ENCODE peak calls at places on chromosomes 7 and 10, in ten cellular contexts. W, I, P, Y, C, B, X, G, S and R are unnamed samples.
A peak's percentile ranks its signal among the peaks of the same experiment; 100 is the strongest.

GRCh38 chr10:77927343-77928256 is 1.0 kb upstream of the DLG5 start:
- DNase-seq in W (no peak), I (no peak), P (no peak), Y (no peak), C (no peak), B (peak; percentile 13), X (no peak), G (no peak), S (no peak), R (no peak)

GRCh38 chr7:128939075-128939860 is 1.5 kb downstream of the IRF5 start:
- DNase-seq in W (no peak), I (peak; percentile 41), P (no peak), Y (no peak), C (no peak), B (no peak), X (no peak), G (peak; percentile 65), S (peak; percentile 81), R (no peak)

GRCh38 chr7:84013616-84014240 is 180.9 kb downstream of the SEMA3A start:
- DNase-seq in W (no peak), I (no peak), P (no peak), Y (no peak), C (no peak), B (no peak), X (no peak), G (no peak), S (no peak), R (no peak)

GRCh38 chr7:151520419-151521229 is 929 bp upstream of the RHEB start:
- DNase-seq in W (no peak), I (no peak), P (peak; percentile 57), Y (peak; percentile 33), C (no peak), B (no peak), X (no peak), G (no peak), S (peak; percentile 94), R (no peak)

GRCh38 chr7:20858913-20859312 is 72.2 kb upstream of the SP8 start:
- DNase-seq in W (no peak), I (no peak), P (no peak), Y (no peak), C (no peak), B (no peak), X (no peak), G (no peak), S (no peak), R (no peak)

GRCh38 chr7:20306499-20306946 is 24.2 kb upstream of the ITGB8 start:
- DNase-seq in W (peak; percentile 62), I (no peak), P (no peak), Y (no peak), C (no peak), B (peak; percentile 90), X (no peak), G (no peak), S (no peak), R (no peak)

GRCh38 chr10:73232887-73233286 is 14.2 kb downstream of the DNAJC9 start:
- DNase-seq in W (no peak), I (no peak), P (no peak), Y (no peak), C (no peak), B (peak; percentile 6), X (peak; percentile 55), G (no peak), S (no peak), R (no peak)

GRCh38 chr7:51613911-51614344 is 297.3 kb upstream of the COBL start:
- DNase-seq in W (no peak), I (no peak), P (no peak), Y (peak; percentile 47), C (no peak), B (no peak), X (no peak), G (no peak), S (no peak), R (no peak)

GRCh38 chr10:30463944-30464451 is 30.0 kb downstream of the MAP3K8 start:
- DNase-seq in W (no peak), I (peak; percentile 37), P (no peak), Y (no peak), C (peak; percentile 31), B (no peak), X (no peak), G (no peak), S (no peak), R (no peak)

GRCh38 chr7:47669178-47669878 is 87.4 kb upstream of the TNS3 start:
- DNase-seq in W (peak; percentile 37), I (peak; percentile 67), P (peak; percentile 74), Y (no peak), C (no peak), B (no peak), X (no peak), G (peak; percentile 90), S (peak; percentile 90), R (no peak)

GRCh38 chr7:71868797-71869196 is 543.3 kb downstream of the CALN1 start:
- DNase-seq in W (no peak), I (no peak), P (no peak), Y (no peak), C (no peak), B (no peak), X (no peak), G (no peak), S (no peak), R (peak; percentile 10)

GRCh38 chr10:120492366-120492765 is 35.3 kb downstream of the PLPP4 start:
- DNase-seq in W (no peak), I (no peak), P (no peak), Y (no peak), C (no peak), B (peak; percentile 58), X (no peak), G (no peak), S (no peak), R (no peak)

GRCh38 chr7:159067870-159068787 is 76.5 kb downstream of the VIPR2 start:
- DNase-seq in W (no peak), I (peak; percentile 14), P (no peak), Y (no peak), C (no peak), B (no peak), X (no peak), G (no peak), S (no peak), R (no peak)

GRCh38 chr10:78225611-78226010 is 191.9 kb downstream of the RPS24 start:
- DNase-seq in W (no peak), I (no peak), P (no peak), Y (no peak), C (no peak), B (no peak), X (no peak), G (no peak), S (no peak), R (no peak)

GRCh38 chr10:89393898-89394297 is 1.5 kb downstream of the IFIT1 start:
- DNase-seq in W (no peak), I (no peak), P (no peak), Y (no peak), C (no peak), B (no peak), X (no peak), G (no peak), S (no peak), R (no peak)

GRCh38 chr7:134699871-134700270 is 53.2 kb downstream of the BPGM start:
- DNase-seq in W (no peak), I (no peak), P (no peak), Y (no peak), C (no peak), B (no peak), X (no peak), G (no peak), S (no peak), R (no peak)
- TF ChIP-seq POLR2AphosphoS5 in W (no peak), I (no peak), P (no peak), Y (no peak), C (no peak), B (no peak), X (no peak), G (no peak), S (no peak), R (no peak)

DNA sequence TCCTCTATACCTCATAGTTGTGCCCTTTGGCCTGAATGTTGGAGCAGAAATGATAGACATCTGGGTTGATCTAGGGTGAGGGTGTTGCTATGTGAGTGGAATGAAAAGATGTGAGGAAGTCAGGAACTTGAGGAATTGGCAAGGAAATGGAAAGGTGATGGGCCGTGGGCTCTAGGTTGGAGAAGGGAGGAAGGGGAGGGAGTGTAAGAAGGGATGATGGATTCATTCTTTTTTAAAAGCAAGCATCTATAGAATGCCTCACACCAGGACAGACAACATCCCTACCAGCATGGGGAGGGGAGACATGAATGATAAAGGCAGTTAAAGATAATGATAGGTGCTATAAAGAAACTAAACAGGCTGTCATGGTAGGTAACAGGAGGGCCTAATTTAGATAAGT is 168.1 kb downstream of the WNT2 start:
- DNase-seq in W (no peak), I (no peak), P (no peak), Y (no peak), C (no peak), B (no peak), X (no peak), G (no peak), S (no peak), R (no peak)
- TF ChIP-seq CTCF in W (no peak), I (no peak), P (no peak), Y (no peak), C (no peak), B (no peak), X (no peak), G (no peak), S (no peak), R (no peak)

GRCh38 chr10:117004238-117004626 is 755 bp downstream of the SHTN1 start:
- DNase-seq in W (no peak), I (peak; percentile 4), P (no peak), Y (no peak), C (no peak), B (no peak), X (no peak), G (no peak), S (no peak), R (peak; percentile 47)

GRCh38 chr10:117003336-117003735 is 1.7 kb downstream of the SHTN1 start:
- DNase-seq in W (peak; percentile 81), I (no peak), P (no peak), Y (no peak), C (no peak), B (no peak), X (no peak), G (no peak), S (no peak), R (no peak)

GRCh38 chr10:117007080-117007479 is 2.1 kb upstream of the SHTN1 start:
- DNase-seq in W (peak; percentile 25), I (no peak), P (no peak), Y (no peak), C (peak; percentile 81), B (peak; percentile 16), X (peak; percentile 16), G (no peak), S (no peak), R (peak; percentile 15)

GRCh38 chr10:117005454-117006055 is 568 bp upstream of the SHTN1 start:
- DNase-seq in W (peak; percentile 37), I (no peak), P (no peak), Y (peak; percentile 15), C (peak; percentile 54), B (no peak), X (peak; percentile 38), G (no peak), S (no peak), R (peak; percentile 17)

GRCh38 chr10:117004627-117005453 is at the start of gene SHTN1:
- DNase-seq in W (peak; percentile 70), I (peak; percentile 44), P (peak; percentile 94), Y (peak; percentile 87), C (peak; percentile 84), B (peak; percentile 57), X (peak; percentile 73), G (no peak), S (peak; percentile 79), R (peak; percentile 51)
- TF ChIP-seq POLR2AphosphoS5 in W (peak; percentile 46), I (peak; percentile 28), P (peak; percentile 81), Y (peak; percentile 59), C (peak; percentile 13), B (peak; percentile 42), X (peak; percentile 49), G (no peak), S (peak; percentile 35), R (peak; percentile 48)

GRCh38 chr10:96743988-96744585 is 23.8 kb upstream of the PIK3AP1 start:
- DNase-seq in W (peak; percentile 44), I (peak; percentile 36), P (no peak), Y (no peak), C (no peak), B (no peak), X (no peak), G (no peak), S (no peak), R (no peak)
- TF ChIP-seq CTCF in W (peak; percentile 70), I (no peak), P (no peak), Y (no peak), C (peak; percentile 52), B (no peak), X (peak; percentile 33), G (peak; percentile 60), S (peak; percentile 23), R (no peak)